ENCODE peak calls at places on chromosomes 11 and 22, in four cellular contexts. One of them, this sample, is unnamed.

GRCh38 chr11:134410766-134411165 is 1.3 kb downstream of the B3GAT1 start:
- DNase-seq in B cell: no peak
- DNase-seq in Caco-2: no peak
- DNase-seq in adrenal gland: no peak
- DNase-seq in this sample: no peak

GRCh38 chr22:38228873-38229740 is 27.3 kb downstream of the MAFF start:
- DNase-seq in B cell: no peak
- DNase-seq in Caco-2: no peak
- DNase-seq in adrenal gland: peak
- DNase-seq in this sample: no peak

GRCh38 chr11:86719781-86720463 is 47.5 kb upstream of the ME3 start:
- DNase-seq in adrenal gland: no peak
- DNase-seq in B cell: no peak
- DNase-seq in Caco-2: no peak
- DNase-seq in this sample: no peak

GRCh38 chr22:33274214-33274828 is 216.1 kb upstream of the SYN3 start:
- DNase-seq in B cell: peak
- DNase-seq in Caco-2: peak
- DNase-seq in adrenal gland: peak
- DNase-seq in this sample: peak

GRCh38 chr11:26947379-26947844 is 46.5 kb upstream of the FIBIN start:
- DNase-seq in Caco-2: no peak
- DNase-seq in adrenal gland: peak
- DNase-seq in B cell: no peak
- DNase-seq in this sample: no peak

GRCh38 chr11:36684840-36685800 is 87.1 kb upstream of the RAG2 start:
- DNase-seq in adrenal gland: no peak
- DNase-seq in B cell: no peak
- DNase-seq in Caco-2: no peak
- DNase-seq in this sample: peak

GRCh38 chr11:134332189-134332631 is 422 bp downstream of the GLB1L2 start:
- DNase-seq in Caco-2: no peak
- DNase-seq in adrenal gland: no peak
- DNase-seq in B cell: no peak
- DNase-seq in this sample: no peak

GRCh38 chr11:125293596-125293995 is 129.0 kb downstream of the PKNOX2 start:
- DNase-seq in adrenal gland: no peak
- DNase-seq in B cell: no peak
- DNase-seq in Caco-2: no peak
- DNase-seq in this sample: no peak

GRCh38 chr11:78420796-78421209 is 3.2 kb upstream of the GAB2 start:
- DNase-seq in adrenal gland: peak
- DNase-seq in Caco-2: no peak
- DNase-seq in B cell: peak
- DNase-seq in this sample: peak

GRCh38 chr11:125373426-125374391 is 122.4 kb downstream of the FEZ1 start:
- DNase-seq in adrenal gland: no peak
- DNase-seq in Caco-2: no peak
- DNase-seq in B cell: no peak
- DNase-seq in this sample: no peak

GRCh38 chr11:108536783-108537182 is 38.6 kb upstream of the POGLUT3 start:
- DNase-seq in adrenal gland: no peak
- DNase-seq in B cell: no peak
- DNase-seq in Caco-2: no peak
- DNase-seq in this sample: no peak

GRCh38 chr11:86571273-86571948 is 101.0 kb downstream of the ME3 start:
- DNase-seq in Caco-2: peak
- DNase-seq in B cell: no peak
- DNase-seq in adrenal gland: no peak
- DNase-seq in this sample: no peak

GRCh38 chr11:72338741-72339140 is 94.8 kb upstream of the PHOX2A start:
- DNase-seq in adrenal gland: no peak
- DNase-seq in B cell: no peak
- DNase-seq in Caco-2: no peak
- DNase-seq in this sample: no peak

GRCh38 chr11:83970061-83970671 is 684.0 kb upstream of the CCDC90B start:
- DNase-seq in adrenal gland: no peak
- DNase-seq in Caco-2: no peak
- DNase-seq in B cell: no peak
- DNase-seq in this sample: no peak

GRCh38 chr22:22949953-22950352 is 62.3 kb downstream of the IGLL5 start:
- DNase-seq in adrenal gland: no peak
- DNase-seq in Caco-2: no peak
- DNase-seq in B cell: no peak
- DNase-seq in this sample: peak

DNA sequence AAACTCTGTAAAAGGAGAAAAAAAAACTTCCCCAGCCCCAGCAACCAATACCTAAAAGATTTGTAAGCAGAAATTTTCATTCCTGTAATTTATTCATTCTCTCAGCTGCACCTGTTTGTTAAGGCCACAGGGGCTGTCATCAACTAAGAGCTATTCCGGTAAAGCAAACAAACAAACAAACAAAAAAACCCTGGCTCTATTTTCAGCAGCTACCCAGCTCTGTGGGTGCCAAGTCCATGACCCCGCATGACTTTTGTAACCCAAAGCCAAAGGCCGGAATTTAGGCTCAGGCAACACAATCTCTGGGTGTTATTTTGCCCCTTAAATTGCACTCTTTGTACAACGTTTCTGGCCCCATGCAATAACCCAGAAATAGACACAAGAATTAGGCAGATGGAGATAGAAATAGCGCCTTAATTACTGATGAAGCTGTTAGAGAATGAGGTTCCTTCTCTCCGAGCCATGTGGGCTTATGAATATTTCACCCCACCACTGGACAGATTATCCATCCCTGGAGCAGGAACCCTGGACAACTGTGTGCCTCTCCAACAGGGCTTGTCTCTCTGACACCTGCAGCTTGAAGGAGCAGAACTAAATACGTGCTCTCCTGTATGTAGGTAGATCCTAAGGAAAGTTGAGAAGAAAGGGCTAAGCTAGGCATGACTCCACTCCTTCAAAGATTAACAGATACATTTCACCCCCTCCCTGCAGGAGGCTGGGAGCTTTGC is 29.4 kb downstream of the APOL6 start:
- DNase-seq in Caco-2: no peak
- DNase-seq in adrenal gland: no peak
- DNase-seq in B cell: no peak
- DNase-seq in this sample: no peak
- TF ChIP-seq CTCF in Caco-2: no peak
- TF ChIP-seq CTCF in adrenal gland: no peak
- TF ChIP-seq CTCF in B cell: no peak
- TF ChIP-seq CTCF in this sample: no peak

GRCh38 chr11:34417203-34417602 is 21.5 kb upstream of the CAT start:
- DNase-seq in adrenal gland: no peak
- DNase-seq in Caco-2: no peak
- DNase-seq in B cell: no peak
- DNase-seq in this sample: no peak
- TF ChIP-seq CTCF in adrenal gland: no peak
- TF ChIP-seq CTCF in Caco-2: no peak
- TF ChIP-seq CTCF in B cell: no peak
- TF ChIP-seq CTCF in this sample: no peak

DNA sequence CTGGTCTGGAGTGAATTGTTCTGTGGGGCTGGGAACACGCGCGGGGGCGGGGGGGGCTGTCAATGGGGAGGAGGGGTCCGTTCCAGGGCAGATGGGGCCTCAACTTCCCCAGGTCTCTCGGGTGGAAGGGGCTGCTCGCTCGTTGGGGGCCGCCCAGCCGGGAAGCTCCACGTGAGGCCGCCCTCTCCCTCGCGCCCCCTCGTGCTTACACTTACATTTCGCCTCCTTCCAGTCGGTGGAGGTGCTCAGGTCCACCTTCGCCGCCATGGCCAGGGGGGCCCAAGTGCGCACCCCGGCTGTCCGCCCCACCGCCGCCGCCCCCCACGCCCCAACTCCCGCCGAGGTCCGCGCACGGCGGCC is 451 bp downstream of the MACROD1 start:
- DNase-seq in adrenal gland: no peak
- DNase-seq in B cell: peak
- DNase-seq in Caco-2: no peak
- DNase-seq in this sample: no peak
- TF ChIP-seq CTCF in adrenal gland: no peak
- TF ChIP-seq CTCF in B cell: no peak
- TF ChIP-seq CTCF in Caco-2: no peak
- TF ChIP-seq CTCF in this sample: peak

GRCh38 chr22:26558246-26558895 is 31.6 kb downstream of the TPST2 start:
- DNase-seq in B cell: no peak
- DNase-seq in Caco-2: no peak
- DNase-seq in adrenal gland: no peak
- DNase-seq in this sample: no peak
- TF ChIP-seq CTCF in B cell: no peak
- TF ChIP-seq CTCF in Caco-2: no peak
- TF ChIP-seq CTCF in adrenal gland: no peak
- TF ChIP-seq CTCF in this sample: no peak

DNA sequence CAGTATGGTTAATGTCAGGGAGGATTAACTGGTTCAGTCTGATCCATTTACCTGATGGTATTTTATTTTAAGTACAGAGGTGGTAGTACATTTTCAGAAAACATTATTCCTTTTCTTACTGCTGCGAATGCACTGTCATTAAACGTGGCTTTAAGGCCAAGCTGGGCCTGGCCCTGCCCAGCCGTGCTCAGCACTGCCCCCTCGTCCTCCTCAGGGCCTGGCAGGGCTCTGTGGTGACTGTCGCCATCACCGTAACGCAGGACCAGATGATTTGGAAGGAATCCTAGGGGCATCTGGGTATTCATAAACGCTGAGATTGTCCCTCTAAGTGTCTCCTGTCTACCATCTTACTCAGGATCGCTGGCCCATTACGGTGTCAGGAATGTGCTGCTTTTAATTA is 302.0 kb downstream of the TBC1D22A start:
- DNase-seq in B cell: no peak
- DNase-seq in adrenal gland: no peak
- DNase-seq in Caco-2: no peak
- DNase-seq in this sample: no peak
- TF ChIP-seq CTCF in B cell: no peak
- TF ChIP-seq CTCF in adrenal gland: no peak
- TF ChIP-seq CTCF in Caco-2: no peak
- TF ChIP-seq CTCF in this sample: no peak